ENCODE peak calls at places on chromosomes 7 and 10, in five cellular contexts. S is GM12865, F is prostate gland, R is psoas muscle, U is bronchial epithelial cell. E is an unnamed sample.

GRCh38 chr7:21198929-21199328 is 229.0 kb upstream of the SP4 start:
- DNase-seq in S (no peak), F (no peak), R (no peak), U (no peak), E (no peak)

GRCh38 chr10:80600251-80600650 is 62.5 kb downstream of the SH2D4B start:
- DNase-seq in S (no peak), F (no peak), R (no peak), U (no peak), E (no peak)

GRCh38 chr7:148058092-148058491 is 532.5 kb upstream of the C7orf33 start:
- DNase-seq in S (no peak), F (no peak), R (no peak), U (no peak), E (no peak)

GRCh38 chr7:35025391-35025870 is 11.9 kb downstream of the DPY19L1 start:
- DNase-seq in S (no peak), F (no peak), R (no peak), U (peak), E (no peak)

GRCh38 chr7:151814400-151814914 is 62.5 kb downstream of the PRKAG2 start:
- DNase-seq in S (no peak), F (no peak), R (peak), U (no peak), E (peak)

GRCh38 chr7:128710391-128710930 is 28.7 kb upstream of the CALU start:
- DNase-seq in S (no peak), F (no peak), R (no peak), U (peak), E (no peak)

GRCh38 chr7:4683884-4684565 is 1.9 kb downstream of the FOXK1 start:
- DNase-seq in S (peak), F (peak), R (peak), U (peak), E (peak)

GRCh38 chr7:70949862-70950261 is 182.1 kb upstream of the GALNT17 start:
- DNase-seq in S (no peak), F (no peak), R (no peak), U (no peak), E (no peak)

GRCh38 chr10:110410329-110411046 is 87.2 kb upstream of the DUSP5 start:
- DNase-seq in S (no peak), F (no peak), R (no peak), U (peak), E (peak)

GRCh38 chr10:95172851-95173250 is 21.2 kb upstream of the ACSM6 start:
- DNase-seq in S (no peak), F (no peak), R (no peak), U (peak), E (no peak)

GRCh38 chr7:39098506-39098905 is 120.8 kb downstream of the POU6F2 start:
- DNase-seq in S (no peak), F (no peak), R (no peak), U (no peak), E (no peak)

GRCh38 chr10:48459270-48460147 is 145.4 kb downstream of the ARHGAP22 start:
- DNase-seq in S (no peak), F (no peak), R (peak), U (no peak), E (no peak)

GRCh38 chr7:51013861-51014511 is 231.3 kb upstream of the GRB10 start:
- DNase-seq in S (no peak), F (no peak), R (no peak), U (no peak), E (no peak)

GRCh38 chr7:104550362-104550761 is 222.0 kb downstream of the LHFPL3 start:
- DNase-seq in S (no peak), F (no peak), R (no peak), U (no peak), E (no peak)

GRCh38 chr7:22677680-22678079 is 49.3 kb upstream of the IL6 start:
- DNase-seq in S (peak), F (no peak), R (no peak), U (no peak), E (no peak)

GRCh38 chr10:11685787-11686218 is 56.4 kb upstream of the ECHDC3 start:
- DNase-seq in S (peak), F (peak), R (peak), U (peak), E (peak)

GRCh38 chr10:99540339-99540672 is 7.6 kb downstream of the NKX2-3 start:
- DNase-seq in S (no peak), F (no peak), R (no peak), U (no peak), E (no peak)

DNA sequence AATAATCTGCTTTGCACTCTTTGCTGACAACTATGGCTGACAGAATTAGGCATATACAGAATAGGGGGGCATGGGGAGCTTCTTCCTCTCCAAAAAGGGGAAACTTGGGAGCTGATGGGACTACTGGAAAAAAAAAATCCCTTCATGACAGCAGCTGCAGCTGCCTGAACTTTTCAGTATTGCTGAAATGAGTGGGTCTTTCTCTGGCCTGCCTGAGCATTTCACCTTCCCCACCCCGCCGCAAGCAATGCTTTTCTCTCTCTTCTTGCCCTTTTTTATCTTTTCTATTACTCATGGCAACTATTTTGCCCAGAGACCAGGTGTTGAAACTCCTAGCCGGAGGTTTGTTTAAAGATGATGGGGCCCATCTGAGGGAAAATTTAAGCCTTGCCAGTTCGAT is 244.9 kb downstream of the SEMA3D start:
- DNase-seq in S (no peak), F (no peak), R (no peak), U (no peak), E (no peak)
- H3K4me3 ChIP-seq in S (no peak), F (no peak), R (no peak), U (no peak), E (no peak)

GRCh38 chr10:31937371-31937770 is 8.7 kb upstream of the ARHGAP12 start:
- DNase-seq in S (no peak), F (no peak), R (peak), U (no peak), E (no peak)
- H3K4me3 ChIP-seq in S (no peak), F (no peak), R (no peak), U (no peak), E (no peak)

DNA sequence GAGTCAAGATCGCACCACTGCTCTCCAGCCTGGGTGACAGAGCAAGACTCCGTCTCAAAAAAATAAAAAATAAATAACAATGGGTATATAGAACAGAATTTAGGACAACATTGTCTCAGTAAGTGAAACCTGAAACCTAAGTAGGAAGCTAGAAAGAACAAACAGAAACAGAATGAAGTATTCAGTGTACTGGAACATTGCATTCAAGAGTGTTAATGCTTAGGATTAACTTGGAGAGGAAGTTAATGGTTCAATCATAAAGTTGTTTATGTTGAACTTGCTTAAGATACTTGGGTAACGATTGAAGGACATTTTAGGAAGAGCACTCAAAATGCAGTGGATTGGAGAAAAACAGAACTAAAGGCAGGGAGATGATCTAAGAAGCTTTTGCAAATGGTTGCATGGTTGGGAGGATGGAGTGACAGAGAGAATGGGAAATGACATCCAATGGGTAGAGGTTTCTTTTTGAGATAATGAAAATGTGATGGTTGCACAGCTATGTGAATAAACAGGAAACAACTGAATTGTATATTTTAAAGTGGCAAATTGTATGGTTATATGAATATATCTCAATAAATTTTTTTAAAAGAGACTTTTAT is 233.7 kb downstream of the ADK start:
- DNase-seq in S (no peak), F (no peak), R (no peak), U (no peak), E (no peak)
- H3K4me3 ChIP-seq in S (no peak), F (no peak), R (no peak), U (no peak), E (no peak)

DNA sequence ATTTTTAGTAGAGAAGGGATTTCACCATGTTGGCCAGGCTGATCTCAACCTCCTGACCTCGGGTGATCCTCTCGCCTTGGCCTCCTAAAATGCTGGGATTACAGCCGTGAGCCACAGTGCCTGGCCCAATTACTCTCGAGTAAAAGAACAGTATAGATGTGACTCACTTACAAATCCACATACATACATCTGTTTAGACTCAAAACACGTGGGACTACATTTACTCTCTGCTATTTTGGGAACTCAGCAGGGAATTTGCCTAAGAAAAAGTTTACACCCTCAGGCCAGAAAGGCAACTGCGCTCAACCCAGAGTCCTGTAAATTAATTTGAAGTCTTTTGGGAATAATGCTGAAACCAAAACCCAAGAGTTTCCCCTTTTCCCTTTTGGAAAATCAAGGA is 289.7 kb downstream of the KLF6 start:
- DNase-seq in S (no peak), F (no peak), R (no peak), U (no peak), E (no peak)
- H3K4me3 ChIP-seq in S (no peak), F (no peak), R (no peak), U (no peak), E (no peak)

GRCh38 chr7:73770860-73771665 is 993 bp upstream of the CLDN3 start:
- DNase-seq in S (no peak), F (no peak), R (peak), U (no peak), E (no peak)
- H3K4me3 ChIP-seq in S (no peak), F (peak), R (no peak), U (no peak), E (no peak)

GRCh38 chr7:157736341-157736740 is 399.5 kb downstream of the DNAJB6 start:
- DNase-seq in S (no peak), F (no peak), R (no peak), U (no peak), E (no peak)

GRCh38 chr7:157737151-157738063 is 400.6 kb downstream of the DNAJB6 start:
- DNase-seq in S (no peak), F (no peak), R (peak), U (no peak), E (peak)

GRCh38 chr7:157739056-157739455 is 402.3 kb downstream of the DNAJB6 start:
- DNase-seq in S (no peak), F (no peak), R (no peak), U (no peak), E (no peak)

GRCh38 chr7:157739650-157740049 is 402.8 kb downstream of the DNAJB6 start:
- DNase-seq in S (no peak), F (no peak), R (no peak), U (no peak), E (no peak)

GRCh38 chr7:157738064-157738460 is 401.3 kb downstream of the DNAJB6 start:
- DNase-seq in S (no peak), F (no peak), R (peak), U (no peak), E (no peak)
- H3K4me3 ChIP-seq in S (no peak), F (no peak), R (no peak), U (no peak), E (no peak)

DNA sequence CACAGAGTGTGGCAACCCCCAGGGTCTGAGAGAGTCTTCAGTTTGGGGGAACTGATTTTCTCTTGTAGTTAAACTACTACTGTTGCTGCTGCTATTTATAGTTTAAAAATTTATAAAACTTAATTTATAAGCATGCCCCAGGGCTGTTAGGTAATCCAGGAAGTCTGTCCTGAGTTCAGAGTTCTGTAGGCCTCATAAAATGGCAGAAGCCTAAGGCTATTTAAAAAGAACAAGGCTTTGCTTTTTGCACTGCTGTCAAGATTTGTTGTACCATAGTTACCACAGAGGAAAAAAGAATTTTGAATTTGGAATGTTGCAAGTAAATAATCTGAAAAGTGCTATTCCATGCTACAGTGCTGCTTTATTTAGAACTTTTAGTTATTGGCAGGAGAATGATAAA is 66.1 kb downstream of the AGK start:
- DNase-seq in S (no peak), F (no peak), R (no peak), U (no peak), E (no peak)
- H3K4me3 ChIP-seq in S (no peak), F (no peak), R (no peak), U (no peak), E (no peak)

DNA sequence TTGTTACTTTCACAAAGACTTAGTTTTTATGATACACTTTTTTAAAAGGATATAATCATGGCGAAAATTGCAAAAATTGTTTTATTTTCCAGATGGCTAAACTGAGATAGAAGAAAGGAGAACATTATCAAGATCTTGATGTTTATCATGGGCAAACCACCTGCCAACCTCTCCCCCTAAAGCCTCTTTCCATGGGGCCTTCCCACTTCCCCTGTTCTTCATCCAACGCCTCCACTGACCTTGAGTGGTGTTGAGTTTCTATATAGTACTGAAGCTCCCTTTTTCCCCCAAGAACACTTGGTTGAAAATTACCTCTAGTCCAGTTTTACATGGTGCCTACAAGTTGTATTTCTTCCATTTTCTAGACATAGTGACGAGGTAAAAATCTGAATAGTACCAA is 5.0 kb downstream of the CREB3L2 start:
- DNase-seq in S (no peak), F (no peak), R (no peak), U (no peak), E (no peak)
- H3K4me3 ChIP-seq in S (no peak), F (no peak), R (no peak), U (no peak), E (no peak)

GRCh38 chr7:100013328-100013676 is 2.1 kb upstream of the ZKSCAN1 start:
- DNase-seq in S (no peak), F (no peak), R (no peak), U (peak), E (no peak)

GRCh38 chr7:100015232-100016208 is at the start of gene ZKSCAN1:
- DNase-seq in S (peak), F (peak), R (peak), U (peak), E (peak)

GRCh38 chr7:100017300-100017699 is 1.9 kb downstream of the ZKSCAN1 start:
- DNase-seq in S (no peak), F (peak), R (no peak), U (no peak), E (peak)

GRCh38 chr7:100017875-100018274 is 2.5 kb downstream of the ZKSCAN1 start:
- DNase-seq in S (no peak), F (no peak), R (no peak), U (no peak), E (no peak)

DNA sequence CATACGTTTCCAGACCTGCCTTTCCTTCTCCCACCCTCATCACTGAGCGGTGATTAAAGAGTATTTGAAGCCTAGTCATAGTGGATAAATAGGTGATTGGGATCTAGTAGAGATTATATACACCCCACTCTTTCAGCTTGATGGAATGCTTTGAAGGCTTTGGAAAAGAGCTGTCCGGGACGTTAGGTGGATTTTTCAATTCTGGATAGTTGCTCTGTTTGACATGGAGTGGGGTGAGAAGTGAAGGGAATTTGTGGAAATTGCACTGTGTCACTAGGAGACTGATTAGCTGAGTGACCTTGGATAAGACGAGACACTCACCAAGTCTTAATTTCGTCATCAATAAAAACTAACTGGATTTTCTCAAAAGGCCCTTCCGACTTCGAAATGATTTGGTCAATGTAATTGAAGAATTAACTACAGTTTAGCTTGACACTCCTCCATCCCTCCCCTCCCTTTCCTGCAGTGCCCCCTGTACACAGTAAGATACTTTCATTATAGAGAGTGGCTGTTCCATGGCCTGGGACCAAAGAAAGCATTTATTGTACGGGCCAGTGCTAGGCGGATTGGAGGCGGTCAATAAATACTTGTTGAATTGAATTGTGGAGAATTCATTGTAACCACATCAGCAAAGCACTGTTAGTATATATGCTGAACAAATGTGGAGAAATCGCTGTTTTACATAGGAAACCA is 959 bp downstream of the ZKSCAN1 start:
- DNase-seq in S (no peak), F (peak), R (no peak), U (peak), E (no peak)
- H3K4me3 ChIP-seq in S (peak), F (peak), R (peak), U (peak), E (peak)

GRCh38 chr10:49528977-49529506 is 9.9 kb downstream of the ERCC6 start:
- DNase-seq in S (no peak), F (no peak), R (no peak), U (no peak), E (no peak)

GRCh38 chr10:49539320-49539885 is 482 bp upstream of the ERCC6 start:
- DNase-seq in S (no peak), F (peak), R (peak), U (peak), E (peak)

GRCh38 chr10:49538381-49539319 is at the start of gene ERCC6:
- DNase-seq in S (peak), F (peak), R (peak), U (peak), E (peak)

GRCh38 chr10:49532461-49532860 is 6.5 kb downstream of the ERCC6 start:
- DNase-seq in S (no peak), F (no peak), R (no peak), U (no peak), E (no peak)

DNA sequence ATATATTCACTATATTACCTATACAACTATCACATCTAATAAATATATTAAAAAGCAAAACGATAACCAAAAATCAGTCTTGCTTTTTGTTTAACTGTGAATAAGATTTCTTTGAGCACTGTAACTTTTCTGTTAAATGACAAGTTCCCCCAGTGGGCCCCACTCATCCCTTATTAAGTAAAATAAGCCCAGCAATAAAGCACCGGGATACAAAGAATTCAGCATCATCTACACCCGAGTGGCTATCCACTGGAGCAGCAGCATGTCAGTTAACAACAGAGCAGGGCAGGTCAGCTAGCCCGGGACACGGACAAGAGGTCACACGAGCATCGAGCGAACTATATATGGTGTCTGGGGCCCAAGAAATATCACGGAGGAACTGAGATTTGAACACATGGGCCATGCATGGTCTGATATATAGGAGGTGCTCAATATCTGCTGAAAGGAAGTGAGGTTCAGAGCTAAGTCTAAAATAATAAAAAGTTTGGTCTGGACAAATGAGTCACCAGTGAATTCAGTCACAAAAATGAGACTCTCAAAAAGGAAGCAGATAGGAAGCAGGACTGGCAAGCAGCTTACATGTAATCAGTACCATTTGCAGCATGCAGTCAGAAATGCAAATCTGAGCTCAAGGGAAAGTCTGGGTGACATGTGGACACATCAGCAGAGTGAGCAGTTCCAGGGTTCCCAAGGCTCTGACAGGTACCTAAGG is 4.1 kb downstream of the ERCC6 start:
- DNase-seq in S (peak), F (no peak), R (no peak), U (peak), E (no peak)
- H3K4me3 ChIP-seq in S (peak), F (no peak), R (no peak), U (no peak), E (no peak)

E was measured in body of pancreas.